ENCODE peak calls at places on chromosomes 5 and 9, in seven cellular contexts. U is adrenal gland; B is effector memory CD4-positive, alpha-beta T cell; Q is upper lobe of right lung; Y is right lobe of liver; P is neuronal stem cell; O is A673. D is an unnamed sample. For H3K4me1, the result is how much of the 10 kb centered on the place peaks cover.

GRCh38 chr5:36359267-36359666 is 57.6 kb upstream of the RANBP3L start:
- DNase-seq in U (no peak), B (no peak), Q (no peak), Y (no peak), P (no peak), O (no peak), D (no peak)

GRCh38 chr5:97089149-97089801 is 53.1 kb downstream of the LIX1 start:
- DNase-seq in U (no peak), B (no peak), Q (no peak), Y (no peak), P (no peak), O (no peak), D (no peak)

GRCh38 chr5:146151970-146152369 is 30.5 kb downstream of the LARS1 start:
- DNase-seq in U (no peak), B (no peak), Q (no peak), Y (no peak), P (no peak), O (no peak), D (no peak)

GRCh38 chr5:95809414-95809960 is 13.0 kb downstream of the GLRX start:
- DNase-seq in U (no peak), B (no peak), Q (no peak), Y (peak), P (no peak), O (no peak), D (no peak)

GRCh38 chr5:172007153-172007794 is 836 bp upstream of the FBXW11 start:
- DNase-seq in U (no peak), B (no peak), Q (no peak), Y (no peak), P (no peak), O (no peak), D (no peak)

GRCh38 chr5:72848474-72849428 is 32.3 kb downstream of the TNPO1 start:
- DNase-seq in U (peak), B (peak), Q (peak), Y (peak), P (peak), O (peak), D (peak)

GRCh38 chr5:6495433-6496206 is 47.0 kb downstream of the UBE2QL1 start:
- DNase-seq in U (no peak), B (no peak), Q (no peak), Y (peak), P (no peak), O (no peak), D (no peak)

GRCh38 chr5:179275941-179276837 is 69.1 kb downstream of the ADAMTS2 start:
- DNase-seq in U (no peak), B (no peak), Q (no peak), Y (peak), P (no peak), O (no peak), D (no peak)

GRCh38 chr5:155136451-155136850 is 122.9 kb downstream of the KIF4B start:
- DNase-seq in U (no peak), B (no peak), Q (no peak), Y (no peak), P (no peak), O (no peak), D (no peak)

GRCh38 chr5:180138214-180138975 is 66.8 kb upstream of the RNF130 start:
- DNase-seq in U (no peak), B (no peak), Q (no peak), Y (no peak), P (no peak), O (no peak), D (no peak)

GRCh38 chr9:79610019-79610760 is 38.4 kb downstream of the TLE4 start:
- DNase-seq in U (no peak), B (no peak), Q (no peak), Y (no peak), P (peak), O (no peak), D (no peak)

GRCh38 chr9:75089369-75089766 is 1.1 kb downstream of the OSTF1 start:
- DNase-seq in U (no peak), B (no peak), Q (no peak), Y (no peak), P (no peak), O (no peak), D (no peak)

GRCh38 chr5:127386557-127386956 is 96.0 kb downstream of the MEGF10 start:
- DNase-seq in U (no peak), B (no peak), Q (no peak), Y (no peak), P (no peak), O (no peak), D (no peak)

GRCh38 chr5:122849746-122850145 is 4.3 kb downstream of the SNX24 start:
- DNase-seq in U (no peak), B (no peak), Q (no peak), Y (no peak), P (no peak), O (no peak), D (no peak)

GRCh38 chr9:133355881-133356357 is 368 bp downstream of the SURF1 start:
- DNase-seq in U (no peak), B (no peak), Q (no peak), Y (no peak), P (no peak), O (peak), D (no peak)

GRCh38 chr5:57659889-57660288 is 177.3 kb upstream of the ACTBL2 start:
- DNase-seq in U (no peak), B (no peak), Q (no peak), Y (no peak), P (no peak), O (no peak), D (no peak)

GRCh38 chr5:77952811-77953210 is 176.7 kb upstream of the TBCA start:
- DNase-seq in U (no peak), B (no peak), Q (no peak), Y (no peak), P (no peak), O (no peak), D (no peak)

GRCh38 chr9:134623408-134624066 is 18.1 kb upstream of the COL5A1 start:
- DNase-seq in U (peak), B (no peak), Q (peak), Y (peak), P (no peak), O (no peak), D (no peak)

GRCh38 chr5:100444961-100445360 is 90.2 kb upstream of the FAM174A start:
- DNase-seq in U (no peak), B (no peak), Q (no peak), Y (no peak), P (no peak), O (no peak), D (no peak)

GRCh38 chr9:98075332-98075805 is 18.8 kb downstream of the NANS start:
- DNase-seq in U (no peak), B (no peak), Q (no peak), Y (no peak), P (no peak), O (peak), D (no peak)

GRCh38 chr9:13110766-13111400 is 168.6 kb downstream of the MPDZ start:
- DNase-seq in U (no peak), B (no peak), Q (no peak), Y (peak), P (no peak), O (no peak), D (no peak)

GRCh38 chr9:89999176-89999533 is 394.3 kb downstream of the GADD45G start:
- DNase-seq in U (peak), B (no peak), Q (peak), Y (peak), P (no peak), O (no peak), D (no peak)

GRCh38 chr9:131851414-131851813 is 111.5 kb upstream of the RAPGEF1 start:
- DNase-seq in U (no peak), B (no peak), Q (no peak), Y (no peak), P (no peak), O (no peak), D (no peak)

GRCh38 chr9:114671605-114672004 is 10.4 kb downstream of the TEX48 start:
- DNase-seq in U (no peak), B (no peak), Q (no peak), Y (no peak), P (no peak), O (no peak), D (no peak)

GRCh38 chr9:93210324-93210973 is 26.5 kb downstream of the WNK2 start:
- DNase-seq in U (no peak), B (no peak), Q (no peak), Y (peak), P (no peak), O (no peak), D (no peak)

GRCh38 chr9:93209576-93210323 is 25.8 kb downstream of the WNK2 start:
- DNase-seq in U (no peak), B (no peak), Q (no peak), Y (peak), P (no peak), O (no peak), D (no peak)

GRCh38 chr9:93211654-93212001 is 27.7 kb downstream of the WNK2 start:
- DNase-seq in U (no peak), B (no peak), Q (no peak), Y (no peak), P (no peak), O (no peak), D (no peak)

GRCh38 chr9:93210974-93211653 is 27.2 kb downstream of the WNK2 start:
- DNase-seq in U (no peak), B (no peak), Q (no peak), Y (no peak), P (no peak), O (no peak), D (no peak)

GRCh38 chr9:93212409-93212808 is 28.5 kb downstream of the WNK2 start:
- DNase-seq in U (no peak), B (no peak), Q (peak), Y (peak), P (no peak), O (no peak), D (no peak)
- H3K4me1 ChIP-seq in U (under half), B (under half), Q (under half), Y (under half), P (under half), O (under half), D (under half)

DNA sequence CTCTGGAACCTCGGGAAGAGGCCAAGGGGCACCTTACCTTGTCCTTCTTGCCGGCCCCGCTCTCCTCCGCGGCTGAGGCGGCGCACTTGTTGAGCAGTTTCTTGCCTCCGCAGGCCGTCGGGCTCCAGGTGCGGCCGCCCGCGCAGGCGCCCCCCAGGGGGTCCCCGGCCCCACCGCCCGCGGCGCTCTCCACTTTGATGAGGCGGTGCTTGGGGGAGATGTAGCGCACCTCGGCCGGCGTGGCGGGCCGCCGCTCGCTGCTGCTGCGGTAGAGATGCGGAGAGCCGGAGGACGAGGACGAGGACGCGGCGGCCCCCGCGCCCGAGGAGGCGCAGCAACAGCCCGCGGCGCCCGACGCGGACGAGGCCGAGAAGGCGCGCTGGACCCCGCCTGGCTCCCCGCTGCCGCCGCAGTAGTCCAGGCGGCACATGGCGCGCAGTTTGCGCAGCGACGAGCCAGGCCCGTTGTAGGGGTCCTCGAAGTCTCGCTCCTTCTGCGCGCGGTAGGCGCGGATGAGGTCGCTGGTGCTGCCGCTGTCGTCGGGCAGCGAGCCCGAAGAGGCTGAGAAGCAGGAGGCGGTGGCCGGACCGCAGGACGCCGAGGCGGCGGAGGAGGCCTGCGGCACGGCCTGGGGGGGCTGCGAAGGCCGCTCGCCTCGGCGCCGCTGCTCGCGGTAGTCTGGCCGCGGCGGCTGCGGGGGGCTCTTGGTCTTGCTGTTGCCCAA is 973 bp downstream of the SHB start:
- DNase-seq in U (peak), B (no peak), Q (peak), Y (peak), P (no peak), O (no peak), D (no peak)
- H3K4me1 ChIP-seq in U (under half), B (under half), Q (under half), Y (under half), P (under half), O (under half), D (under half)

GRCh38 chr5:160833806-160834205 is 18.2 kb downstream of the ATP10B start:
- DNase-seq in U (no peak), B (no peak), Q (no peak), Y (no peak), P (no peak), O (no peak), D (no peak)

GRCh38 chr5:160835818-160836528 is 16.0 kb downstream of the ATP10B start:
- DNase-seq in U (no peak), B (no peak), Q (no peak), Y (no peak), P (no peak), O (no peak), D (no peak)

GRCh38 chr5:160835376-160835775 is 16.6 kb downstream of the ATP10B start:
- DNase-seq in U (no peak), B (no peak), Q (no peak), Y (no peak), P (no peak), O (no peak), D (no peak)

GRCh38 chr5:160837211-160837610 is 14.8 kb downstream of the ATP10B start:
- DNase-seq in U (no peak), B (no peak), Q (no peak), Y (no peak), P (no peak), O (no peak), D (no peak)

GRCh38 chr5:160837749-160838593 is 14.0 kb downstream of the ATP10B start:
- DNase-seq in U (no peak), B (no peak), Q (no peak), Y (no peak), P (no peak), O (no peak), D (no peak)
- H3K4me1 ChIP-seq in U (under half), B (under half), Q (under half), Y (under half), P (under half), O (under half), D (under half)

DNA sequence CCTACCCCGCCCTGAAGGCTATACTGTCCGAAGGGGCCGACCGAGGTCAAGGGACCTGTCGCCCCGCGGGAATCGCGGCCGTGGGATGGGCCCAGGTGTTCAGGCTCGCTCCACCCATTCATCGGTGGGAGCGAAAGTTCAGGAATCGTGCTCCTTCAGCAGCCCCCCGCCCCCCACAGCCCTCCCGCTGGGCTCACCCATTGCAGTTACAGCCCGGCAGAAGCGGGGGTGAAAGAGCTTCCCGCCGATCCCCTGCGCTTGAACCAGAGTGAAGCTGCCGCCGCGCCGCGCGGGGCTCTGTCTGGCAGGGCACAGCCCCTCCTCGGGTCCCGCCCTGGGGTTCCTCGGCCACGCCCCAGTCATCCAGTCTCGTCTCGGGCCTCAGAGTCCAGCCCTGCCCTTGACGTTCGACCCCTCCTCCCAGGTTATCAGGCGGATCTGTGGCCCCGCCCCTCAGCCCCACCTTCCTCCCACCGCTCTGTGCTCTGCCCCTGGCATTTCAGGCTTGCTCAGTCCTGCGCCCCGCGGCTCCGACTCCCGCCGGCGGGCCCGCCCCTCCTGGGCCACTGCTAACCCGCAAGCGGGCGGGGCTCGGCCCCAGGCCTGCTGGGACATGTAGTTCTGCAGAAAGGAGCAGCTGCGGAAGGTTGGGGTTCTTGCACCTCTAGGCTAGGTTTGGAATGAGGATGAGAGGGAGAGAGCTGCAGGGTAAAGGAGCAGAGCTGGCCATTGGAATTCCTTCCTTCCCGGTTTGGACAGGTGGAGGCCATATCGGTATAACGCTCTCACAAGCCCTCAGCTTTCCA is at the start of gene MYORG:
- DNase-seq in U (peak), B (peak), Q (peak), Y (peak), P (peak), O (peak), D (peak)
- H3K4me1 ChIP-seq in U (under half), B (under half), Q (under half), Y (under half), P (under half), O (under half), D (under half)

DNA sequence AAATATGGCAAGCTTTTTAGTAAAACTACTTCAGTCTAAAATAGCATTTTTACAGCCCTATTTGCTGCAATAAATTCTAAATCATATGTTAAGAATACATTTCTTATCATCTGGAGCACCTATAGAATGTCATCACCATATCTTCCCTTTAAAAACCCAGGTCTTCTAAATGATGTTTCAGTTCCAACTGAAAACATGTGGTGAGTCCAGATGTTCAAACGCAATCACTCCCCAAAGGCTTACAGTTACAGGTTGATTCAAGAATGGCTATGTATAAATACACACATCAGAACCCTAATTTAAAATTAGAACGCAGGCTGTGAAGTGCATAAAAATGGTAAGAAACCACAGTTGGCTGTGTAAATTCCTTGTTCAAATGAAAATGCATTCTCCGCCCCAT is 796.3 kb downstream of the MAT2B start:
- DNase-seq in U (no peak), B (no peak), Q (no peak), Y (no peak), P (no peak), O (no peak), D (no peak)
- H3K4me1 ChIP-seq in U (under half), B (under half), Q (under half), Y (under half), P (under half), O (under half), D (under half)

GRCh38 chr9:27425827-27426716 is 98.0 kb upstream of the IFNK start:
- DNase-seq in U (no peak), B (no peak), Q (no peak), Y (no peak), P (no peak), O (no peak), D (no peak)

GRCh38 chr9:27429917-27430316 is 94.2 kb upstream of the IFNK start:
- DNase-seq in U (no peak), B (no peak), Q (no peak), Y (no peak), P (no peak), O (no peak), D (no peak)

GRCh38 chr9:27429436-27429835 is 94.7 kb upstream of the IFNK start:
- DNase-seq in U (no peak), B (no peak), Q (no peak), Y (no peak), P (no peak), O (no peak), D (no peak)

GRCh38 chr9:27423919-27424710 is 100.0 kb upstream of the IFNK start:
- DNase-seq in U (no peak), B (no peak), Q (no peak), Y (no peak), P (no peak), O (no peak), D (no peak)

GRCh38 chr9:27426717-27427645 is 97.1 kb upstream of the IFNK start:
- DNase-seq in U (no peak), B (no peak), Q (no peak), Y (no peak), P (no peak), O (no peak), D (no peak)
- H3K4me1 ChIP-seq in U (under half), B (under half), Q (under half), Y (under half), P (under half), O (under half), D (under half)

DNA sequence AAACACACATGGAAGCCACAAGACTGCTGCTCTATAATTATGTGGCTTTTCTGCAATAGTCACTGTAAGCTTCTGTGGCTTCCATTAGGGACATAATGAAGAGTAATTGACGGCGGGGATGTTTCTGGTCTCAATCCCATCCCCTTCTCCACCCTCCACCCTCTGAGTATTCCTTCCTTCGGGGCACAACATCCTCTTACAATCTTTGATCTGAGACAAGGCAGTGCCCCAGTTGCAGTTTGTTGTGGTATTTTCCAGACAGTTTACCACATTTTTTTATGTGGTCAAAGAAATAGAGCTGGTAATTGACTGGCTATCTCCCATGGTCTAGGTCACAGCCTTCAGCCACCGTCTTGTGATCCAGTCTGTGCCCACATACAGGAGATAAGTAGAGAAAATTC is 277.7 kb downstream of the NR2F1-AS1 start:
- DNase-seq in U (no peak), B (no peak), Q (no peak), Y (no peak), P (no peak), O (no peak), D (no peak)
- H3K4me1 ChIP-seq in U (under half), B (under half), Q (under half), Y (under half), P (under half), O (under half), D (under half)

GRCh38 chr9:127968046-127968445 is 12.7 kb downstream of the EEIG1 start:
- DNase-seq in U (peak), B (no peak), Q (no peak), Y (no peak), P (no peak), O (no peak), D (no peak)
- H3K4me1 ChIP-seq in U (half or more), B (half or more), Q (half or more), Y (half or more), P (under half), O (half or more), D (half or more)

DNA sequence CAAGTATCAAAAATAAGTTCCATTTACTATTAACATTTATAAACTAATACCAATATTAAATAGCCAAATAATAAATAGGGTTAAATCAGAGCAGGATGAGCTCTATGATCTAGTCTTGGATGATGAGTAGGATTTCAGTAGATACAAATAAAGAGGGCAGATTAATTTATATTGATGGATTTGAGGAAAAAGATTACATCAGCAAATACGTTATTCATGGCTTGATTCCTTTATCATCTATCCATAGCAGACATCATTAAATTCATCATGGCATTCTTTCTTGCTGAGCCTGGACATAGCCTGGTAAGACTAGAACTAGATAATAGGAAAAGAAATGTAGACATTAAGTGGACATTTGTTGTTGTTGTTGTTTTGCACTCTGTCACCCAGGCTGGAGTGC is 13.4 kb upstream of the MSMP start:
- DNase-seq in U (no peak), B (no peak), Q (no peak), Y (no peak), P (no peak), O (no peak), D (no peak)
- H3K4me1 ChIP-seq in U (under half), B (under half), Q (under half), Y (under half), P (under half), O (under half), D (under half)

D was measured in GM12878.